ENCODE peak calls at places on chromosomes 4 and X, in four cellular contexts. Q, H, B and S are unnamed samples. For H3K79me2, the result is how much of the 10 kb centered on the place peaks cover.

GRCh38 chr4:82043809-82044137 is 330.0 kb downstream of the HNRNPD start:
- DNase-seq in H (no peak), B (no peak), Q (no peak), S (no peak)

GRCh38 chrX:100731441-100732281 is at the start of gene SYTL4:
- DNase-seq in H (peak), B (peak), Q (peak), S (no peak)

GRCh38 chr4:109560687-109561452 is 824 bp downstream of the MCUB start:
- DNase-seq in B (no peak), H (peak), Q (peak), S (peak)

GRCh38 chrX:23008431-23009099 is 8.8 kb downstream of the DDX53 start:
- DNase-seq in B (peak), H (peak), Q (peak), S (peak)

GRCh38 chrX:145813081-145813480 is 4.5 kb upstream of the SLITRK2 start:
- DNase-seq in Q (no peak), H (no peak), B (no peak), S (no peak)

GRCh38 chrX:41970419-41970818 is 47.1 kb upstream of the CASK start:
- DNase-seq in H (no peak), Q (no peak), B (no peak), S (no peak)

GRCh38 chrX:3181846-3182245 is 140.6 kb downstream of the ARSF start:
- DNase-seq in Q (no peak), H (no peak), B (no peak), S (no peak)

GRCh38 chr4:69881173-69881773 is 21.3 kb upstream of the SULT1E1 start:
- DNase-seq in Q (peak), B (peak), H (peak), S (peak)

GRCh38 chr4:159735281-159736207 is 632.7 kb downstream of the RAPGEF2 start:
- DNase-seq in H (no peak), B (no peak), Q (no peak), S (no peak)

GRCh38 chrX:150688911-150689451 is 4.2 kb upstream of the MTMR1 start:
- DNase-seq in H (peak), Q (peak), B (peak), S (no peak)

GRCh38 chrX:39654183-39654925 is 443.4 kb downstream of the BCOR start:
- DNase-seq in H (no peak), Q (no peak), B (no peak), S (no peak)

GRCh38 chr4:108045687-108046024 is 56.0 kb downstream of the HADH start:
- DNase-seq in B (no peak), Q (peak), H (peak), S (no peak)

GRCh38 chr4:108044951-108045686 is 55.4 kb downstream of the HADH start:
- DNase-seq in Q (peak), H (peak), B (no peak), S (no peak)

GRCh38 chr4:108048997-108049396 is 59.3 kb downstream of the HADH start:
- DNase-seq in H (no peak), Q (no peak), B (no peak), S (no peak)

GRCh38 chr4:108048157-108048556 is 58.5 kb downstream of the HADH start:
- DNase-seq in B (no peak), H (no peak), Q (no peak), S (no peak)

DNA sequence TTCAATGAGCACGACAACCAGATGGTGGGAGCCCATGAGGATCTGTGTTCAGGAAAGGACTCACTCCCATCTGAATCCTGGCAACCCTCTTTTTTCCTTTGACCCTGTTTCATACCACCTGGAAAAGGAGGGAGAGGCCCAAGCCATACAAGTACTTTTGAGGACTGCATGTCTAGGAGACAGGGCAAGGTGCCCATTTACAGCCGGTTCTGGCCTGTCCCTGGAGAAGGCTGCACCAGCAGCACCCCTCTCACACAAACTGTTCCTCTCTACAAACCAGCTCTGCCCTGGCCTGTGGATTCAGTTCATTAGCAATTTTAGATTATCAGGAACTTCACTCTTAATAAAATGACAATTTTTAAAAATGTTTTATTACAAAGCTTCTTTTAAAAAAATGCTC is 57.5 kb downstream of the HADH start:
- DNase-seq in Q (no peak), B (no peak), H (no peak), S (no peak)
- TF ChIP-seq EZH2phosphoT487 in Q (no peak), B (no peak), H (no peak), S (no peak)

GRCh38 chr4:40548256-40548655 is 81.4 kb downstream of the RBM47 start:
- DNase-seq in Q (peak), B (no peak), H (no peak), S (no peak)

GRCh38 chr4:40553995-40554394 is 75.7 kb downstream of the RBM47 start:
- DNase-seq in H (no peak), Q (no peak), B (no peak), S (no peak)

GRCh38 chr4:40550900-40551546 is 78.6 kb downstream of the RBM47 start:
- DNase-seq in B (peak), Q (peak), H (peak), S (peak)

GRCh38 chr4:40555176-40555900 is 74.3 kb downstream of the RBM47 start:
- DNase-seq in B (no peak), H (no peak), Q (no peak), S (no peak)

DNA sequence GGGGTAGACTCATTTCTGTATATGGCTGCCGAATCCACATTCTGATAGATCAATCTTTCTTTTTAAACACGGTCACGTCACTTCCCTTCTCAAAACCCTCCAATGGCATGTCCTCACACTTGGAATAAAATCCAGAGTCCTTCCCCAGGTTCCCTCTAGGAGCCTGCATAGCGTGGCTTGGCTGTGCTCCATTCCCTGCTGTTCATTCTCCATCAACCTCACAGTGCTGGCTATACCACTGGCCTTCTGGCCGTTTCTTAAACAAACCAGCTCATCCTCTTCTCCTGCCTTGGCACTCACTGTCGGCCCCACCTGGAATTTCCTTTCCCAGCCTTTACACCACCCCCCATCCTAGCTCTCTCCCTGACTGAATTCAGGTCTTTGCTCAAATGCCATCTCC is 77.1 kb downstream of the RBM47 start:
- DNase-seq in B (no peak), Q (no peak), H (no peak), S (no peak)
- H3K79me2 ChIP-seq in B (under half), Q (under half), H (half or more), S (half or more)

DNA sequence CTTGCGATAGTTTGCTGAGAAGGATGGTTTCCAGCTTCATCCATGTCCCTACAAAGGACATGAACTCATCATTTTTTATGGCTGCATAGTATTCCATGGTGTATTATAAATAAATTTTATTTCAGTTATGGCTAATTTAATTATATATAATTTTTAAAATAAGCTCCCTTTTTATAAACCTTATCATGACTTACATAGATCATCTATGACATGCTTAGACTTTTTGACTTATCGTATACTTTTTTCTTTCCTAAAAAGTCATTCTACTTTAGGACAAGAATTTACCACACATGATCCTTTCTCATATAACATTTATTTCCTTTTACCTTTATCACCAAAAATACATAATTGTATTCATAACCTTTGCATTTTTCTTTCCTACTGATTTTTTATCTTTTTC is 376.5 kb downstream of the CCSER1 start:
- DNase-seq in H (no peak), B (no peak), Q (no peak), S (no peak)
- TF ChIP-seq EZH2phosphoT487 in H (no peak), B (no peak), Q (no peak), S (no peak)

GRCh38 chr4:126560794-126561193 is 1072.0 kb upstream of the INTU start:
- DNase-seq in H (no peak), B (no peak), Q (no peak), S (no peak)
- H3K79me2 ChIP-seq in H (under half), B (under half), Q (under half), S (under half)

GRCh38 chr4:185931375-185931774 is 119.4 kb upstream of the SORBS2 start:
- DNase-seq in H (no peak), B (no peak), Q (no peak), S (no peak)

GRCh38 chr4:185928761-185929455 is 116.9 kb upstream of the SORBS2 start:
- DNase-seq in Q (no peak), B (no peak), H (no peak), S (no peak)

GRCh38 chr4:185933078-185933581 is 121.1 kb upstream of the SORBS2 start:
- DNase-seq in H (no peak), B (no peak), Q (peak), S (no peak)

GRCh38 chr4:185931986-185932385 is 120.0 kb upstream of the SORBS2 start:
- DNase-seq in Q (no peak), B (no peak), H (no peak), S (no peak)

DNA sequence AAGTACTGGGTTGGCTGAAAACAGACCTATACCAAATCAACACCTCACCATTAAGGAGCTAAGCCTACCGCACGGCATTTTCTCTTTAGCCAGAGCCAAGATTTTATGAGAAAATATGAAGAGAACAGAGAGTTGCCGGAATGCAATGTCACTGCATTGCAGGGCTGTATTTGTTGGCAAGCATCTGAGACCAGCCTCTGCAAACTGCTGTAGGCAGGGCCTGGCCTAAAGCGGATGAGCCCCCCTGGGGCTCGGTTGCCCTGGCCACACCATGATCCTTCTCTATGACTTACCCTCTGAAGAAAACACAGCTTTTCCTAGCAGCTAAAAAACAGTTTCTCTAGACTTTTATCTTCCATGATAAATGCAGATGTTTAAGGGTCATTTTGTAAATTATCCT is 120.5 kb upstream of the SORBS2 start:
- DNase-seq in Q (no peak), H (no peak), B (no peak), S (no peak)
- TF ChIP-seq EZH2phosphoT487 in Q (no peak), H (no peak), B (no peak), S (no peak)

GRCh38 chrX:115534383-115534782 is 26.6 kb upstream of the PLS3 start:
- DNase-seq in H (no peak), B (no peak), Q (no peak), S (no peak)
- H3K79me2 ChIP-seq in H (under half), B (under half), Q (under half), S (under half)

GRCh38 chr4:153241970-153242847 is 38.0 kb downstream of the TRIM2 start:
- DNase-seq in B (no peak), H (peak), Q (no peak), S (no peak)
- TF ChIP-seq EZH2phosphoT487 in B (no peak), H (no peak), Q (no peak), S (no peak)

GRCh38 chr4:46508216-46508615 is 118.3 kb upstream of the GABRA2 start:
- DNase-seq in H (no peak), B (no peak), Q (no peak), S (no peak)
- H3K79me2 ChIP-seq in H (under half), B (under half), Q (under half), S (under half)

GRCh38 chrX:102604327-102604726 is 5.0 kb downstream of the ARMCX5 start:
- DNase-seq in H (no peak), B (no peak), Q (no peak), S (no peak)

GRCh38 chrX:102599950-102600579 is 750 bp downstream of the ARMCX5 start:
- DNase-seq in B (no peak), H (peak), Q (peak), S (no peak)

GRCh38 chrX:102599084-102599949 is at the start of gene ARMCX5:
- DNase-seq in B (peak), Q (peak), H (peak), S (peak)
- TF ChIP-seq EZH2phosphoT487 in B (no peak), Q (no peak), H (no peak), S (no peak)

GRCh38 chrX:68938244-68939004 is 109.6 kb downstream of the EFNB1 start:
- DNase-seq in Q (peak), B (no peak), H (no peak), S (no peak)

GRCh38 chrX:68941385-68941952 is 112.6 kb downstream of the EFNB1 start:
- DNase-seq in B (no peak), Q (no peak), H (no peak), S (no peak)

GRCh38 chrX:68942141-68942540 is 113.3 kb downstream of the EFNB1 start:
- DNase-seq in Q (no peak), H (no peak), B (no peak), S (no peak)

GRCh38 chrX:68940601-68941000 is 111.8 kb downstream of the EFNB1 start:
- DNase-seq in H (no peak), Q (no peak), B (no peak), S (no peak)

DNA sequence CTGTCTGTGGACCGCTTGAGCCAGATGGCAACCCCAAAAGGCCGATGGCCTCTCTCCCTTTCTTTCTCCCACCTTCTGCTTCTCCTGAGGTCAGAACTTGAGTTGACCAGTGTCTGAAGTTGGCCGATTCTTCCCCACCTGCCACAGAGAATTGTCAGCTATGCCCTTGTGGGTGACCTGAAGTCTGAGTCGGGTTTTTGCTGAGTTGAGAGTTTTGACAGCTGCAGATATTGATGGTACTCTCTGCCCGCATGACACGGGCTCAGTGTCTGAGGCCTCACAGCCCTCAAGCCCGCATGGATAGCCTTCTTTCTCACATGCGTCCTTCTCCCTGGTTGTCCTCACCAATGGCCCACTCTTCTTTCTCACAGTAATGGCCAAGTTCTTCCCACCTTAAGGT is 111.0 kb downstream of the EFNB1 start:
- DNase-seq in Q (no peak), H (no peak), B (no peak), S (no peak)
- H3K79me2 ChIP-seq in Q (under half), H (under half), B (under half), S (under half)